ENCODE peak calls at places on chromosomes 5 and 9, in ten cellular contexts. Q, V, Z, J, E, Y, W, L, D and O are unnamed samples.

GRCh38 chr9:105681724-105682123 is 12.6 kb upstream of the TMEM38B start:
- DNase-seq in E (no peak), L (no peak), W (no peak), Y (no peak), Q (peak), D (no peak), J (no peak), V (no peak), Z (no peak), O (no peak)

GRCh38 chr5:157198277-157199058 is 17.8 kb downstream of the ITK start:
- DNase-seq in Q (no peak), Z (no peak), J (peak), E (no peak), W (no peak), Y (no peak), L (no peak), V (no peak), D (no peak), O (peak)

GRCh38 chr9:133532937-133533668 is 1.4 kb upstream of the ADAMTSL2 start:
- DNase-seq in Y (peak), Z (peak), D (peak), J (peak), V (peak), E (peak), L (peak), Q (peak), W (peak), O (peak)

GRCh38 chr5:116864157-116864837 is 289.7 kb upstream of the SEMA6A start:
- DNase-seq in Q (peak), Z (no peak), L (no peak), E (no peak), V (no peak), D (no peak), Y (peak), J (no peak), W (peak), O (no peak)

GRCh38 chr9:125807065-125807464 is 59.9 kb downstream of the PBX3 start:
- DNase-seq in E (no peak), V (no peak), Q (no peak), Y (no peak), D (no peak), W (no peak), L (no peak), Z (no peak), J (no peak), O (no peak)

GRCh38 chr5:14179446-14179845 is 36.3 kb downstream of the TRIO start:
- DNase-seq in Z (no peak), Y (no peak), D (no peak), V (no peak), J (no peak), Q (no peak), L (no peak), W (no peak), E (no peak), O (no peak)

GRCh38 chr5:1670342-1670741 is 129.3 kb downstream of the MRPL36 start:
- DNase-seq in Y (no peak), V (no peak), L (no peak), J (no peak), Q (no peak), E (no peak), Z (no peak), D (no peak), W (no peak), O (no peak)

GRCh38 chr5:95842955-95843544 is 20.5 kb upstream of the GLRX start:
- DNase-seq in V (no peak), Z (peak), E (peak), J (peak), L (peak), Y (peak), Q (peak), W (peak), D (peak), O (peak)

GRCh38 chr5:55278778-55279177 is 28.7 kb downstream of the DHX29 start:
- DNase-seq in W (no peak), V (no peak), E (no peak), Z (no peak), Q (no peak), D (no peak), L (no peak), Y (no peak), J (no peak), O (no peak)

GRCh38 chr9:38443597-38443996 is 19.3 kb upstream of the IGFBPL1 start:
- DNase-seq in Y (no peak), Q (no peak), D (no peak), V (no peak), E (no peak), W (no peak), L (no peak), Z (no peak), J (no peak), O (no peak)

GRCh38 chr5:22372376-22372775 is 480.8 kb downstream of the CDH12 start:
- DNase-seq in Z (no peak), J (no peak), W (peak), L (no peak), Q (peak), Y (no peak), V (no peak), E (no peak), D (no peak), O (no peak)

GRCh38 chr5:177389368-177390169 is 5.3 kb downstream of the SLC34A1 start:
- DNase-seq in J (peak), Q (peak), Y (no peak), Z (no peak), L (peak), W (no peak), E (no peak), V (peak), D (no peak), O (peak)

GRCh38 chr9:70987986-70988385 is 133.4 kb downstream of the TRPM3 start:
- DNase-seq in Y (no peak), Z (no peak), W (no peak), E (no peak), Q (no peak), J (no peak), D (no peak), L (no peak), V (no peak), O (no peak)

GRCh38 chr9:12415361-12415760 is 277.8 kb upstream of the TYRP1 start:
- DNase-seq in W (no peak), E (no peak), J (no peak), D (no peak), V (no peak), Y (no peak), L (no peak), Z (no peak), Q (no peak), O (no peak)

GRCh38 chr9:78122631-78123030 is 91.0 kb upstream of the GNAQ start:
- DNase-seq in E (no peak), W (no peak), Z (no peak), D (no peak), L (no peak), Y (no peak), Q (no peak), V (no peak), J (no peak), O (no peak)

GRCh38 chr9:111107141-111107540 is 68.9 kb upstream of the LPAR1 start:
- DNase-seq in Z (no peak), W (no peak), Y (no peak), D (no peak), E (no peak), J (no peak), Q (no peak), V (no peak), L (no peak), O (no peak)

GRCh38 chr5:20656262-20656661 is 668.3 kb upstream of the CDH18 start:
- DNase-seq in Z (no peak), Y (no peak), V (no peak), Q (no peak), D (no peak), L (no peak), E (no peak), J (no peak), W (no peak), O (no peak)

GRCh38 chr9:134223601-134224122 is 59.3 kb upstream of the RNU6ATAC start:
- DNase-seq in D (peak), E (peak), Z (peak), J (no peak), Q (no peak), Y (no peak), V (no peak), L (peak), W (no peak), O (no peak)

GRCh38 chr9:116589392-116590354 is 97.4 kb upstream of the TRIM32 start:
- DNase-seq in J (no peak), W (peak), V (no peak), Q (peak), E (no peak), D (no peak), Y (peak), Z (no peak), L (no peak), O (no peak)

GRCh38 chr5:142894749-142895148 is 124.6 kb downstream of the ARHGAP26 start:
- DNase-seq in L (no peak), J (no peak), Q (no peak), W (no peak), V (no peak), Z (no peak), E (no peak), Y (no peak), D (no peak), O (no peak)

GRCh38 chr9:121639619-121640018 is 11.8 kb upstream of the DAB2IP start:
- DNase-seq in Z (no peak), E (no peak), L (no peak), Q (no peak), Y (no peak), V (no peak), W (no peak), D (peak), J (no peak), O (no peak)
- H3K27ac ChIP-seq in Z (no peak), E (no peak), L (no peak), Q (no peak), Y (no peak), V (no peak), W (no peak), D (no peak), J (no peak), O (no peak)

GRCh38 chr5:128273736-128274135 is 190.2 kb downstream of the SLC12A2 start:
- DNase-seq in L (no peak), D (no peak), J (no peak), W (no peak), Q (no peak), E (no peak), V (no peak), Z (no peak), Y (no peak), O (no peak)

GRCh38 chr5:128276537-128277216 is 193.1 kb downstream of the SLC12A2 start:
- DNase-seq in Y (no peak), W (no peak), E (no peak), D (no peak), Q (no peak), L (no peak), V (no peak), Z (no peak), J (no peak), O (no peak)

GRCh38 chr5:128271859-128272446 is 188.4 kb downstream of the SLC12A2 start:
- DNase-seq in Z (no peak), Y (peak), W (no peak), L (no peak), J (no peak), V (no peak), Q (peak), D (no peak), E (no peak), O (no peak)

GRCh38 chr5:128274441-128274840 is 190.9 kb downstream of the SLC12A2 start:
- DNase-seq in E (no peak), Y (no peak), L (no peak), J (no peak), Z (no peak), W (no peak), Q (no peak), V (no peak), D (no peak), O (no peak)

DNA sequence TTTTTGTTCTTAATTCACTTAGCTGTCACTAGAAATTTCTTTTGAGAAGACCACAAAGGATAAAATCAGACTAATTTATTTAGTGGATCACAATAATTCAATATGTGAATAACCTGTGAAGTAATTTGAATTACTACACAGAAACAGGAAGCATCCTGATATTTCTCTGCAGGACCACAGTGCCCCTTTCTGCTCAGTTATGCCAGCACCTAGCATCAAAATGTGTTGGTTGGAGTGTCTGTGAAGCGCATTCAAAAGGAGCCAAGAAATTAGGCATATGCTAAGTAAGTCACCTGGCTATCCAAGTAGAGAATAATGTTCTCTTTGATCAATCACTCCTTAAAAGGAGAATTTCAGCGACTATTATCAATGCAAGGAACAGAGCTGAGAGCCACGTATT is 187.5 kb downstream of the SLC12A2 start:
- DNase-seq in W (no peak), V (no peak), E (no peak), L (no peak), Q (no peak), Z (no peak), J (no peak), D (no peak), Y (peak), O (no peak)
- H3K4me3 ChIP-seq in W (no peak), V (no peak), E (no peak), L (peak), Q (no peak), Z (no peak), J (no peak), D (no peak), Y (no peak), O (no peak)

DNA sequence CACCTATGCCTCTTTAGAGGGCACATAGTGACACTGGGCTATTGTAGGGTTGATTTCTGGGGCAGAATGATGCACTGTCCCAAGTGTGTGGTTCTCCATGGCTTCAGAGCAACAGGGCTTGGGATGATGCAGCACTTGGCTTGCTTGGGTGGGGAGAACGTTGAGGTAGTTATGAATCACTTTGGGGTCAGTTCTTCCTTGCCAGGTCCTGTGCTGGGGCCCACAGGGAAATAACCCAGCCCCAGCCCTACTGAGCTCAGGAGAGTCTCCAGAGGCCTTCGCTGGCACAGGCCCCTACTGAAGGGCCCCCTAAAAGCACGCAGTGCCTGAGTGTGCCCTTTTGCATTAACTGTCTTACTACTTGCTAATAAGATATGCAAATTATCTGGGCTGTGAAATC is 24.2 kb downstream of the JADE2 start:
- DNase-seq in E (no peak), D (no peak), J (no peak), Q (no peak), Z (no peak), Y (no peak), L (no peak), V (no peak), W (no peak), O (no peak)
- H3K27ac ChIP-seq in E (no peak), D (no peak), J (no peak), Q (no peak), Z (no peak), Y (no peak), L (no peak), V (no peak), W (no peak), O (peak)

GRCh38 chr9:124452841-124453585 is 2.8 kb downstream of the ADGRD2 start:
- DNase-seq in W (no peak), D (no peak), V (no peak), J (no peak), Z (peak), Y (peak), L (no peak), Q (no peak), E (peak), O (no peak)
- H3K4me3 ChIP-seq in W (no peak), D (peak), V (no peak), J (no peak), Z (no peak), Y (peak), L (no peak), Q (no peak), E (no peak), O (no peak)

GRCh38 chr9:19925674-19926503 is 137.1 kb upstream of the SLC24A2 start:
- DNase-seq in W (peak), Y (peak), J (peak), Q (peak), V (peak), Z (peak), E (peak), D (peak), L (peak), O (peak)

GRCh38 chr9:19920401-19920800 is 131.6 kb upstream of the SLC24A2 start:
- DNase-seq in Y (no peak), W (no peak), E (no peak), L (no peak), J (no peak), Z (no peak), D (no peak), Q (no peak), V (no peak), O (no peak)

GRCh38 chr9:19918630-19919029 is 129.8 kb upstream of the SLC24A2 start:
- DNase-seq in D (no peak), L (no peak), V (no peak), Q (no peak), E (no peak), W (no peak), J (no peak), Z (no peak), Y (no peak), O (peak)

GRCh38 chr9:19924090-19924489 is 135.3 kb upstream of the SLC24A2 start:
- DNase-seq in V (no peak), L (no peak), Y (no peak), W (no peak), Z (no peak), Q (no peak), J (no peak), E (no peak), D (no peak), O (no peak)

DNA sequence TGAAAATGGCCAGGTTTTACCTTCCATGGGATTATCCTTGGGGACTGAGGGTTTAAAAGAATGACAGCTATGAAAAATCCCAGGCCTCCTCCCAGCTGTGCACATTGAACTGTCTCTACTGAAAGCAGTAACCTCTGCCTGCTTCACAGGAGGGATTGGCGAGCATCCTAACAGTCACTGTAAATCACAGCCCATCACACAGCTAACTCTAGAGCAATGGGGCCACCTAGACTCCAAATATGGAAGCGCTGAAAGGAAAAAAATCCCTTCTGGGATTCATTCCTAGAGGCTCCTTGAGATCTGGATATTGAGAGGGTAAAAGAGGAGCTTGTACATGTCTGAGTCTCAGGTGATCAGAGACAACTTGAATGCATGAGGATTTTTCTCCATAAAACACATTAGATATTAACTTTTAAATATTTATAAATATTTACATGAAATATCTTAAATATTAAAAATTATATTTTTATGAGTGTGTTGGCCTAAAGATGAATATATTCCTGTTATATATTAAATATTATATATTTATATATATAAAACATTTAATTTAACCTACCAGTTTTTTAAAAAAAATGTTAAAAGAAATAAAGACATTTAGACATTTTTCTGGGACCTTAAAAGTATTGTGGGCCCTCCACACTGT is 133.8 kb upstream of the SLC24A2 start:
- DNase-seq in Q (peak), L (no peak), Z (no peak), D (no peak), Y (peak), W (peak), V (no peak), J (no peak), E (no peak), O (no peak)
- H3K27ac ChIP-seq in Q (no peak), L (no peak), Z (no peak), D (no peak), Y (no peak), W (no peak), V (no peak), J (no peak), E (no peak), O (no peak)

GRCh38 chr5:172096184-172096941 is 89.9 kb upstream of the FBXW11 start:
- DNase-seq in W (no peak), Y (no peak), D (no peak), E (peak), Z (no peak), Q (no peak), L (no peak), J (no peak), V (no peak), O (no peak)

GRCh38 chr5:172093965-172094364 is 87.5 kb upstream of the FBXW11 start:
- DNase-seq in Z (peak), J (no peak), L (peak), Y (no peak), Q (no peak), W (no peak), V (no peak), E (peak), D (no peak), O (no peak)

GRCh38 chr5:172095368-172095960 is 89.0 kb upstream of the FBXW11 start:
- DNase-seq in Q (no peak), J (no peak), V (no peak), W (peak), Z (no peak), Y (peak), D (no peak), L (no peak), E (peak), O (no peak)

GRCh38 chr5:172098883-172099282 is 89.1 kb downstream of the STK10 start:
- DNase-seq in L (no peak), J (no peak), Y (no peak), D (no peak), V (no peak), Q (no peak), Z (no peak), E (no peak), W (no peak), O (no peak)

GRCh38 chr5:172097356-172097755 is 90.7 kb downstream of the STK10 start:
- DNase-seq in W (no peak), D (no peak), L (no peak), J (no peak), Y (no peak), Z (no peak), V (no peak), E (peak), Q (no peak), O (no peak)
- H3K4me3 ChIP-seq in W (no peak), D (no peak), L (no peak), J (no peak), Y (no peak), Z (no peak), V (no peak), E (no peak), Q (no peak), O (no peak)

DNA sequence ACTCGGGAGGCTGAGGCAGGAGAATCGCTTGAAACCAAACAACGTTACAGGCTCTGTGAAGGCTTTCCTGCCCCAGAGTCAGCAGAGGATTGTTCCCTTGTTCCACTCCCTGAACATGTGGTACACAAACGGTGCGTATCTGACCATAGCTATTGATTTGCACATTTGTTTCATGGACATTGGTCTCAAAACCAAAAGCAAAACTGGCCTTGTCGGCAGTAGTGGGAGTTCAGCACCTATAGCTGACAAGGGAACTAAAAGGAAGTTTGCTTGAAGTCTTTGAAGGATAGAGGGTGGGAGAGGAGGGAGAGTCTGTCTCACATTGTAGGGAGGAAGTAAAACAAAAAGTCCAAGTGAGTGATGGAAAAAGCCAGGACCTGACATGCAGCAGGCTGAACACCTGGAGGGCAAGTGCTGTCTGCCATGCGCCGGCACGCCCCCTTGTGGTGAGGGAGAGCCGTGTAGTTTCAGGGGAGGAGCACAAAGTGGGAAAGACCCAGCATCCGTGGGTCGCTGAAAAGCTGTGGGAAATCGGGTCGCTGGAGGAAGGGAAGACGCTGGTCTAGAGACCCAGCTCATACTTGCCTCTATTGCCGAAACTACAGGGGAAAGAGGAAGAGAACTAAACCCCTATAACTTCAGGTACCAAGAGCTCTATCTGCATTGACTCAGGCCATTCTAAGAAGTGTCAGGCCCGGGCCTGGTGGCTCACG is 58.0 kb downstream of the RAD23B start:
- DNase-seq in V (peak), W (peak), J (peak), Z (peak), E (peak), Y (peak), L (peak), D (peak), Q (peak), O (peak)
- H3K27ac ChIP-seq in V (no peak), W (no peak), J (no peak), Z (no peak), E (no peak), Y (peak), L (no peak), D (no peak), Q (no peak), O (no peak)